ENCODE peak calls at places on chromosomes 1 and 21, in nine cellular contexts. One of them, this sample, is unnamed.

GRCh38 chr1:223430221-223430620 is 37.0 kb downstream of the CCDC185 start:
- DNase-seq in fibroblast of the conjunctiva: no peak
- DNase-seq in activated T-cell treated with anti-CD3 and anti-CD28 coated beads for 48 hours: no peak
- DNase-seq in GM10248: no peak
- DNase-seq in RWPE1: no peak
- DNase-seq in GM12892: no peak
- DNase-seq in adrenal gland: no peak
- DNase-seq in amygdala: no peak
- DNase-seq in neural progenitor cell: no peak
- DNase-seq in this sample: no peak

GRCh38 chr1:11688506-11688905 is 3.0 kb upstream of the DRAXIN start:
- DNase-seq in GM12892: no peak
- DNase-seq in RWPE1: no peak
- DNase-seq in adrenal gland: no peak
- DNase-seq in fibroblast of the conjunctiva: no peak
- DNase-seq in amygdala: no peak
- DNase-seq in neural progenitor cell: no peak
- DNase-seq in activated T-cell treated with anti-CD3 and anti-CD28 coated beads for 48 hours: no peak
- DNase-seq in GM10248: no peak
- DNase-seq in this sample: no peak

GRCh38 chr1:87155180-87155579 is 173.5 kb upstream of the LMO4 start:
- DNase-seq in adrenal gland: no peak
- DNase-seq in neural progenitor cell: no peak
- DNase-seq in amygdala: no peak
- DNase-seq in RWPE1: no peak
- DNase-seq in GM12892: no peak
- DNase-seq in GM10248: no peak
- DNase-seq in activated T-cell treated with anti-CD3 and anti-CD28 coated beads for 48 hours: no peak
- DNase-seq in fibroblast of the conjunctiva: no peak
- DNase-seq in this sample: no peak

GRCh38 chr1:245512181-245512888 is 357.6 kb downstream of the KIF26B start:
- DNase-seq in activated T-cell treated with anti-CD3 and anti-CD28 coated beads for 48 hours: no peak
- DNase-seq in GM10248: no peak
- DNase-seq in GM12892: no peak
- DNase-seq in adrenal gland: no peak
- DNase-seq in amygdala: no peak
- DNase-seq in neural progenitor cell: no peak
- DNase-seq in fibroblast of the conjunctiva: no peak
- DNase-seq in RWPE1: no peak
- DNase-seq in this sample: no peak

GRCh38 chr1:31259746-31260145 is 20.1 kb upstream of the NKAIN1 start:
- DNase-seq in adrenal gland: peak
- DNase-seq in activated T-cell treated with anti-CD3 and anti-CD28 coated beads for 48 hours: no peak
- DNase-seq in GM10248: no peak
- DNase-seq in GM12892: no peak
- DNase-seq in neural progenitor cell: no peak
- DNase-seq in fibroblast of the conjunctiva: no peak
- DNase-seq in RWPE1: no peak
- DNase-seq in amygdala: no peak
- DNase-seq in this sample: no peak

GRCh38 chr1:87084247-87084836 is 169.9 kb downstream of the HS2ST1 start:
- DNase-seq in amygdala: no peak
- DNase-seq in activated T-cell treated with anti-CD3 and anti-CD28 coated beads for 48 hours: no peak
- DNase-seq in GM12892: no peak
- DNase-seq in fibroblast of the conjunctiva: no peak
- DNase-seq in neural progenitor cell: peak
- DNase-seq in RWPE1: peak
- DNase-seq in adrenal gland: no peak
- DNase-seq in GM10248: peak
- DNase-seq in this sample: no peak

GRCh38 chr1:247118946-247119446 is 14.8 kb upstream of the ZNF669 start:
- DNase-seq in GM10248: peak
- DNase-seq in GM12892: peak
- DNase-seq in RWPE1: no peak
- DNase-seq in activated T-cell treated with anti-CD3 and anti-CD28 coated beads for 48 hours: no peak
- DNase-seq in neural progenitor cell: peak
- DNase-seq in fibroblast of the conjunctiva: no peak
- DNase-seq in adrenal gland: no peak
- DNase-seq in amygdala: no peak
- DNase-seq in this sample: no peak

GRCh38 chr1:56284933-56285332 is 294.4 kb downstream of the PLPP3 start:
- DNase-seq in GM12892: no peak
- DNase-seq in amygdala: no peak
- DNase-seq in GM10248: no peak
- DNase-seq in fibroblast of the conjunctiva: peak
- DNase-seq in RWPE1: no peak
- DNase-seq in activated T-cell treated with anti-CD3 and anti-CD28 coated beads for 48 hours: no peak
- DNase-seq in adrenal gland: no peak
- DNase-seq in neural progenitor cell: peak
- DNase-seq in this sample: no peak

GRCh38 chr1:208201241-208201640 is 42.9 kb downstream of the PLXNA2 start:
- DNase-seq in fibroblast of the conjunctiva: peak
- DNase-seq in activated T-cell treated with anti-CD3 and anti-CD28 coated beads for 48 hours: no peak
- DNase-seq in GM12892: no peak
- DNase-seq in amygdala: no peak
- DNase-seq in RWPE1: peak
- DNase-seq in neural progenitor cell: no peak
- DNase-seq in GM10248: no peak
- DNase-seq in adrenal gland: peak
- DNase-seq in this sample: no peak

GRCh38 chr21:39094847-39095525 is 88.3 kb downstream of the PSMG1 start:
- DNase-seq in fibroblast of the conjunctiva: no peak
- DNase-seq in neural progenitor cell: no peak
- DNase-seq in adrenal gland: no peak
- DNase-seq in GM10248: no peak
- DNase-seq in RWPE1: no peak
- DNase-seq in GM12892: no peak
- DNase-seq in activated T-cell treated with anti-CD3 and anti-CD28 coated beads for 48 hours: no peak
- DNase-seq in amygdala: no peak
- DNase-seq in this sample: no peak